ENCODE peak calls at places on chromosomes 5 and 9, in nine cellular contexts. One of them, this sample, is unnamed.

GRCh38 chr9:16419124-16419523 is 451.3 kb downstream of the BNC2 start:
- DNase-seq in fibroblast of mammary gland: no peak
- DNase-seq in tibial artery: no peak
- DNase-seq in astrocyte: no peak
- DNase-seq in AG04450: no peak
- DNase-seq in A549: no peak
- DNase-seq in transverse colon: no peak
- DNase-seq in right atrium auricular region: no peak
- DNase-seq in heart right ventricle: no peak
- DNase-seq in this sample: no peak

GRCh38 chr5:163938595-163938994 is 433.2 kb downstream of the MAT2B start:
- DNase-seq in fibroblast of mammary gland: peak; percentile 51
- DNase-seq in tibial artery: no peak
- DNase-seq in astrocyte: no peak
- DNase-seq in AG04450: no peak
- DNase-seq in A549: no peak
- DNase-seq in transverse colon: no peak
- DNase-seq in right atrium auricular region: no peak
- DNase-seq in heart right ventricle: no peak
- DNase-seq in this sample: no peak

GRCh38 chr5:11182441-11183080 is 421.5 kb upstream of the DAP start:
- DNase-seq in fibroblast of mammary gland: peak; percentile 39
- DNase-seq in tibial artery: no peak
- DNase-seq in astrocyte: peak; percentile 40
- DNase-seq in AG04450: no peak
- DNase-seq in A549: peak; percentile 31
- DNase-seq in transverse colon: no peak
- DNase-seq in right atrium auricular region: no peak
- DNase-seq in heart right ventricle: no peak
- DNase-seq in this sample: no peak

GRCh38 chr9:33287087-33287490 is 3.2 kb upstream of the NFX1 start:
- DNase-seq in fibroblast of mammary gland: peak; percentile 77
- DNase-seq in tibial artery: peak; percentile 28
- DNase-seq in astrocyte: peak; percentile 38
- DNase-seq in AG04450: peak; percentile 55
- DNase-seq in A549: peak; percentile 80
- DNase-seq in transverse colon: peak; percentile 53
- DNase-seq in right atrium auricular region: no peak
- DNase-seq in heart right ventricle: no peak
- DNase-seq in this sample: peak; percentile 43

GRCh38 chr5:355379-355935 is 33.9 kb downstream of the AHRR start:
- DNase-seq in fibroblast of mammary gland: no peak
- DNase-seq in tibial artery: no peak
- DNase-seq in astrocyte: no peak
- DNase-seq in AG04450: no peak
- DNase-seq in A549: no peak
- DNase-seq in transverse colon: no peak
- DNase-seq in right atrium auricular region: peak; percentile 18
- DNase-seq in heart right ventricle: no peak
- DNase-seq in this sample: peak; percentile 36

GRCh38 chr5:88967633-88968585 is 84.9 kb upstream of the MEF2C start:
- DNase-seq in fibroblast of mammary gland: no peak
- DNase-seq in tibial artery: no peak
- DNase-seq in astrocyte: no peak
- DNase-seq in AG04450: no peak
- DNase-seq in A549: no peak
- DNase-seq in transverse colon: no peak
- DNase-seq in right atrium auricular region: no peak
- DNase-seq in heart right ventricle: no peak
- DNase-seq in this sample: no peak

GRCh38 chr9:87492642-87493041 is 5.0 kb upstream of the DAPK1 start:
- DNase-seq in fibroblast of mammary gland: no peak
- DNase-seq in tibial artery: no peak
- DNase-seq in astrocyte: no peak
- DNase-seq in AG04450: no peak
- DNase-seq in A549: no peak
- DNase-seq in transverse colon: no peak
- DNase-seq in right atrium auricular region: no peak
- DNase-seq in heart right ventricle: no peak
- DNase-seq in this sample: no peak

GRCh38 chr9:24296124-24296523 is 249.6 kb downstream of the IZUMO3 start:
- DNase-seq in fibroblast of mammary gland: no peak
- DNase-seq in tibial artery: no peak
- DNase-seq in astrocyte: no peak
- DNase-seq in AG04450: no peak
- DNase-seq in A549: no peak
- DNase-seq in transverse colon: no peak
- DNase-seq in right atrium auricular region: no peak
- DNase-seq in heart right ventricle: no peak
- DNase-seq in this sample: no peak

GRCh38 chr9:89850633-89851325 is 246.0 kb downstream of the GADD45G start:
- DNase-seq in fibroblast of mammary gland: peak; percentile 31
- DNase-seq in tibial artery: peak; percentile 64
- DNase-seq in astrocyte: peak; percentile 32
- DNase-seq in AG04450: no peak
- DNase-seq in A549: no peak
- DNase-seq in transverse colon: peak; percentile 38
- DNase-seq in right atrium auricular region: peak; percentile 63
- DNase-seq in heart right ventricle: no peak
- DNase-seq in this sample: no peak

GRCh38 chr9:137294091-137294683 is 7.9 kb downstream of the NRARP start:
- DNase-seq in fibroblast of mammary gland: peak; percentile 63
- DNase-seq in tibial artery: no peak
- DNase-seq in astrocyte: peak; percentile 26
- DNase-seq in AG04450: no peak
- DNase-seq in A549: peak; percentile 83
- DNase-seq in transverse colon: no peak
- DNase-seq in right atrium auricular region: no peak
- DNase-seq in heart right ventricle: peak; percentile 17
- DNase-seq in this sample: peak; percentile 22

GRCh38 chr5:158485604-158486081 is 614.1 kb downstream of the EBF1 start:
- DNase-seq in fibroblast of mammary gland: peak; percentile 69
- DNase-seq in tibial artery: peak; percentile 46
- DNase-seq in astrocyte: no peak
- DNase-seq in AG04450: no peak
- DNase-seq in A549: no peak
- DNase-seq in transverse colon: no peak
- DNase-seq in right atrium auricular region: peak; percentile 66
- DNase-seq in heart right ventricle: no peak
- DNase-seq in this sample: no peak

GRCh38 chr5:34976347-34976746 is 47.0 kb downstream of the DNAJC21 start:
- DNase-seq in fibroblast of mammary gland: no peak
- DNase-seq in tibial artery: no peak
- DNase-seq in astrocyte: no peak
- DNase-seq in AG04450: no peak
- DNase-seq in A549: no peak
- DNase-seq in transverse colon: no peak
- DNase-seq in right atrium auricular region: no peak
- DNase-seq in heart right ventricle: no peak
- DNase-seq in this sample: no peak

GRCh38 chr5:34833991-34834793 is 4.8 kb upstream of the TTC23L start:
- DNase-seq in fibroblast of mammary gland: peak; percentile 23
- DNase-seq in tibial artery: no peak
- DNase-seq in astrocyte: no peak
- DNase-seq in AG04450: no peak
- DNase-seq in A549: no peak
- DNase-seq in transverse colon: no peak
- DNase-seq in right atrium auricular region: no peak
- DNase-seq in heart right ventricle: no peak
- DNase-seq in this sample: no peak

GRCh38 chr5:75536694-75537360 is 25.1 kb downstream of the POLK start:
- DNase-seq in fibroblast of mammary gland: no peak
- DNase-seq in tibial artery: no peak
- DNase-seq in astrocyte: no peak
- DNase-seq in AG04450: no peak
- DNase-seq in A549: no peak
- DNase-seq in transverse colon: no peak
- DNase-seq in right atrium auricular region: no peak
- DNase-seq in heart right ventricle: no peak
- DNase-seq in this sample: no peak

DNA sequence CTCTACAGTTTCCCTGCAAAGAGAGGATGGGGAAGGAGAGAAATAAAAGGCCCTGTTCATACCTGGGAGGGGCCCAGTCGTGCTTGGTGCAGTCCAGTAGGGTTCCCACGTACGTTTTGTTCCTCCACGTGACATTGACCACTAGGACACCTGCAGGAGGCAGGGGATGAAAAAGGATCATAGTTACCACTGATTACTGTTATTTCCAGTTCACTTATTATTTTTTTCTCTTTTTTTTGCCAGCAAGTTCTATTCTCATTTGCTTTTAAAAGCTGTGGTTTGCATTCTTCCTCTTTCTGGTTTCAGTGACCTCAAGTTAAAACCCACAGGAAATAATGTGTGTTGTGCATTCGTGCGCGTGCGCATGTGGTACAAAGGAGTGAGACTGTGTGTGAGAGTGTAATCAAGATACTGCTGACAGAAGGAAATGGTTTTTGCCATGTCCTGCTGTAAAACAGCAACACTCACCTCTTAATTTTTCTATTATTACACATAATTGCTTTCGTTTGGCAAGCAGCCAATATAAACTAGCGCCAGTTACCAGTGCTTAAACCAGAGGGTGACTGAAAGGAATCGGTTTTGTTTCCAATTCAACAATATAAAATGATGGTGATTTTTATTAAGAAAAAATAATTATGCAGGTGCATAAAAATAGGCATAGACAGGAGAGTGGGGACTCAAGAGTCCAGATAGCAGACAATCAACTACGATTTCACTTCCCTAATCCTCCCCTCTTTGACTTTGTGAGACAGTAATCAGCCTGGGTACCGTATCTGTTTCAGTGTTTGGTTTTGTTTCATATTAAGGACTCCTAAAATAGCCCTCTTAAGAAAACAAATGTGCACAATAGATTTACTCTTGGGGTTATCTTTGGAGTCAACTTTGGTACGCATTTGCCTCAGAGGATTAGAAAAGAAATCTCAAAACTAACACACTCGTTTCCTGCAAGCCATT is 96.6 kb downstream of the ZNF608 start:
- DNase-seq in fibroblast of mammary gland: peak; percentile 62
- DNase-seq in tibial artery: peak; percentile 80
- DNase-seq in astrocyte: peak; percentile 97
- DNase-seq in AG04450: peak; percentile 74
- DNase-seq in A549: no peak
- DNase-seq in transverse colon: peak; percentile 84
- DNase-seq in right atrium auricular region: peak; percentile 74
- DNase-seq in heart right ventricle: peak; percentile 70
- DNase-seq in this sample: peak; percentile 91
- H3K4me3 ChIP-seq in fibroblast of mammary gland: no peak overlapping the region
- H3K4me3 ChIP-seq in tibial artery: no peak overlapping the region
- H3K4me3 ChIP-seq in astrocyte: peak overlapping the region; percentile 38
- H3K4me3 ChIP-seq in AG04450: peak overlapping the region; percentile 14
- H3K4me3 ChIP-seq in A549: no peak overlapping the region
- H3K4me3 ChIP-seq in transverse colon: no peak overlapping the region
- H3K4me3 ChIP-seq in right atrium auricular region: peak overlapping the region; percentile 19
- H3K4me3 ChIP-seq in heart right ventricle: peak overlapping the region; percentile 59
- H3K4me3 ChIP-seq in this sample: peak overlapping the region; percentile 8

DNA sequence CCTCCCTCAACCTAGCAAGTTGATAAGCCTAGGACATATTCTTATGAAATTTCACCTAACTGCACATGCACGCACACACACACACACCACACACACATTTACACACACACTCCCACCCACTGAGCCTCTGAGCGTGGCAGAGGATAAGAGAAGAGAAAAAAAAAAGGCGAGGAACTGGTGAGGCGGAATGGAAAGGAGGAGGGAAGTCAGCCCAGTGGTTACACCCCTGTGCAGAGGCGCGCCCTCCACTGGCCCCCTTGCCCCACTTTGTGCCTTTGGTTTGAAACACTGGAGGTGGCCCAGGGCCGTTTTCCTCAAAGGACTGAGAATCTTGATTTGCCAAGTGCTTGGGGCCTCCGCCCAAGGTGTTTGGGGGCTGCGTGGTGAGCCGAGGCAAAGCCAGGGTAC is 20.7 kb downstream of the NR2F1 start:
- DNase-seq in fibroblast of mammary gland: no peak
- DNase-seq in tibial artery: no peak
- DNase-seq in astrocyte: no peak
- DNase-seq in AG04450: no peak
- DNase-seq in A549: no peak
- DNase-seq in transverse colon: no peak
- DNase-seq in right atrium auricular region: no peak
- DNase-seq in heart right ventricle: no peak
- DNase-seq in this sample: no peak
- H3K4me3 ChIP-seq in fibroblast of mammary gland: peak overlapping the region; percentile 35
- H3K4me3 ChIP-seq in tibial artery: no peak overlapping the region
- H3K4me3 ChIP-seq in astrocyte: peak overlapping the region; percentile 34
- H3K4me3 ChIP-seq in AG04450: peak overlapping the region; percentile 47
- H3K4me3 ChIP-seq in A549: no peak overlapping the region
- H3K4me3 ChIP-seq in transverse colon: no peak overlapping the region
- H3K4me3 ChIP-seq in right atrium auricular region: peak overlapping the region; percentile 51
- H3K4me3 ChIP-seq in heart right ventricle: no peak overlapping the region
- H3K4me3 ChIP-seq in this sample: no peak overlapping the region

GRCh38 chr5:32193591-32193990 is 19.5 kb upstream of the GOLPH3 start:
- DNase-seq in fibroblast of mammary gland: peak; percentile 88
- DNase-seq in tibial artery: peak; percentile 89
- DNase-seq in astrocyte: peak; percentile 84
- DNase-seq in AG04450: no peak
- DNase-seq in A549: peak; percentile 83
- DNase-seq in transverse colon: peak; percentile 90
- DNase-seq in right atrium auricular region: peak; percentile 91
- DNase-seq in heart right ventricle: peak; percentile 79
- DNase-seq in this sample: peak; percentile 60
- H3K4me3 ChIP-seq in fibroblast of mammary gland: no peak overlapping the region
- H3K4me3 ChIP-seq in tibial artery: peak overlapping the region; percentile 17
- H3K4me3 ChIP-seq in astrocyte: peak overlapping the region; percentile 43
- H3K4me3 ChIP-seq in AG04450: no peak overlapping the region
- H3K4me3 ChIP-seq in A549: no peak overlapping the region
- H3K4me3 ChIP-seq in transverse colon: no peak overlapping the region
- H3K4me3 ChIP-seq in right atrium auricular region: peak overlapping the region; percentile 27
- H3K4me3 ChIP-seq in heart right ventricle: peak overlapping the region; percentile 31
- H3K4me3 ChIP-seq in this sample: no peak overlapping the region

GRCh38 chr5:18745591-18745987 is 1111.3 kb downstream of the TAF11L14 start:
- DNase-seq in fibroblast of mammary gland: peak; percentile 3
- DNase-seq in tibial artery: no peak
- DNase-seq in astrocyte: no peak
- DNase-seq in AG04450: no peak
- DNase-seq in A549: peak; percentile 26
- DNase-seq in transverse colon: peak; percentile 18
- DNase-seq in right atrium auricular region: no peak
- DNase-seq in heart right ventricle: peak; percentile 22
- DNase-seq in this sample: no peak
- H3K4me3 ChIP-seq in fibroblast of mammary gland: peak overlapping the region; percentile 48
- H3K4me3 ChIP-seq in tibial artery: peak overlapping the region; percentile 37
- H3K4me3 ChIP-seq in astrocyte: no peak overlapping the region
- H3K4me3 ChIP-seq in AG04450: no peak overlapping the region
- H3K4me3 ChIP-seq in A549: peak overlapping the region; percentile 46
- H3K4me3 ChIP-seq in transverse colon: peak overlapping the region; percentile 36
- H3K4me3 ChIP-seq in right atrium auricular region: peak overlapping the region; percentile 41
- H3K4me3 ChIP-seq in heart right ventricle: peak overlapping the region; percentile 54
- H3K4me3 ChIP-seq in this sample: peak overlapping the region; percentile 40